ENCODE peak calls at places on chromosomes 5 and 9, in eight cellular contexts. E is IMR-90, X is thoracic aorta, Z is hepatocyte, G is heart left ventricle, U is lower lobe of right lung, D is tibial artery, H is body of pancreas. C is an unnamed sample.

GRCh38 chr9:84697494-84698114 is 28.1 kb downstream of the NTRK2 start:
- DNase-seq in E (peak; percentile 6), X (no peak), Z (peak; percentile 79), G (peak; percentile 75), U (peak; percentile 75), D (peak; percentile 81), H (peak; percentile 73), C (peak; percentile 65)

GRCh38 chr9:134570726-134571325 is 70.8 kb upstream of the COL5A1 start:
- DNase-seq in E (no peak), X (no peak), Z (peak; percentile 3), G (peak; percentile 47), U (peak; percentile 28), D (peak; percentile 60), H (peak; percentile 1), C (no peak)

GRCh38 chr5:44660251-44660650 is 148.5 kb upstream of the MRPS30 start:
- DNase-seq in E (no peak), X (no peak), Z (no peak), G (no peak), U (no peak), D (no peak), H (no peak), C (no peak)

GRCh38 chr5:132677191-132677590 is 3.4 kb downstream of the IL4 start:
- DNase-seq in E (peak; percentile 91), X (peak; percentile 68), Z (peak; percentile 85), G (no peak), U (peak; percentile 79), D (peak; percentile 91), H (peak; percentile 15), C (peak; percentile 98)

GRCh38 chr9:126304946-126305370 is 21.7 kb upstream of the MVB12B start:
- DNase-seq in E (no peak), X (no peak), Z (no peak), G (no peak), U (no peak), D (no peak), H (no peak), C (no peak)

GRCh38 chr9:2036844-2037243 is 21.7 kb downstream of the SMARCA2 start:
- DNase-seq in E (no peak), X (no peak), Z (no peak), G (no peak), U (no peak), D (no peak), H (no peak), C (no peak)

GRCh38 chr5:159785639-159786038 is 130.6 kb upstream of the ADRA1B start:
- DNase-seq in E (peak; percentile 46), X (no peak), Z (no peak), G (no peak), U (no peak), D (no peak), H (no peak), C (no peak)

GRCh38 chr5:2515180-2515809 is 236.2 kb downstream of the IRX2 start:
- DNase-seq in E (no peak), X (no peak), Z (no peak), G (no peak), U (no peak), D (no peak), H (no peak), C (no peak)

GRCh38 chr9:132630116-132630515 is 39.7 kb downstream of the DDX31 start:
- DNase-seq in E (no peak), X (no peak), Z (no peak), G (no peak), U (no peak), D (no peak), H (no peak), C (no peak)

GRCh38 chr5:74605759-74606158 is 34.8 kb downstream of the ENC1 start:
- DNase-seq in E (no peak), X (no peak), Z (no peak), G (no peak), U (no peak), D (no peak), H (no peak), C (no peak)

GRCh38 chr5:66454186-66455078 is 141.8 kb upstream of the MAST4 start:
- DNase-seq in E (no peak), X (no peak), Z (no peak), G (no peak), U (no peak), D (no peak), H (peak; percentile 13), C (no peak)

GRCh38 chr9:133103183-133103986 is 17.7 kb downstream of the RALGDS start:
- DNase-seq in E (peak; percentile 19), X (no peak), Z (peak; percentile 56), G (peak; percentile 87), U (peak; percentile 81), D (peak; percentile 78), H (peak; percentile 78), C (peak; percentile 67)

GRCh38 chr5:35804201-35804653 is 52.5 kb upstream of the IL7R start:
- DNase-seq in E (no peak), X (no peak), Z (no peak), G (no peak), U (no peak), D (no peak), H (no peak), C (no peak)

GRCh38 chr5:79834420-79835219 is 145.0 kb downstream of the CMYA5 start:
- DNase-seq in E (no peak), X (no peak), Z (no peak), G (no peak), U (no peak), D (no peak), H (peak; percentile 32), C (no peak)

GRCh38 chr5:179346401-179346800 is 1.1 kb upstream of the ADAMTS2 start:
- DNase-seq in E (no peak), X (no peak), Z (no peak), G (no peak), U (no peak), D (no peak), H (no peak), C (no peak)

GRCh38 chr5:17436766-17437221 is 61.2 kb upstream of the TAF11L2 start:
- DNase-seq in E (no peak), X (no peak), Z (no peak), G (no peak), U (no peak), D (no peak), H (no peak), C (no peak)

GRCh38 chr9:84278131-84278530 is 62.4 kb downstream of the SLC28A3 start:
- DNase-seq in E (peak; percentile 56), X (no peak), Z (no peak), G (no peak), U (no peak), D (no peak), H (no peak), C (no peak)

GRCh38 chr9:21455320-21455719 is 15.1 kb downstream of the IFNA1 start:
- DNase-seq in E (peak; percentile 25), X (no peak), Z (peak; percentile 50), G (no peak), U (no peak), D (no peak), H (no peak), C (peak; percentile 33)

GRCh38 chr5:119019431-119020348 is 31.3 kb upstream of the DTWD2 start:
- DNase-seq in E (no peak), X (no peak), Z (no peak), G (no peak), U (no peak), D (no peak), H (no peak), C (no peak)

GRCh38 chr5:73826761-73827450 is 200.9 kb downstream of the ARHGEF28 start:
- DNase-seq in E (peak; percentile 93), X (no peak), Z (peak; percentile 15), G (no peak), U (no peak), D (no peak), H (no peak), C (peak; percentile 77)

GRCh38 chr5:142680605-142681259 is 5.2 kb downstream of the FGF1 start:
- DNase-seq in E (peak; percentile 76), X (no peak), Z (peak; percentile 85), G (no peak), U (no peak), D (no peak), H (peak; percentile 57), C (peak; percentile 98)

GRCh38 chr9:124197177-124198095 is 60.3 kb upstream of the NEK6 start:
- DNase-seq in E (no peak), X (no peak), Z (no peak), G (no peak), U (peak; percentile 76), D (no peak), H (no peak), C (no peak)
- TF ChIP-seq CTCF in E (no peak), X (no peak), Z (no peak), G (no peak), U (no peak), D (no peak), H (no peak), C (no peak)

DNA sequence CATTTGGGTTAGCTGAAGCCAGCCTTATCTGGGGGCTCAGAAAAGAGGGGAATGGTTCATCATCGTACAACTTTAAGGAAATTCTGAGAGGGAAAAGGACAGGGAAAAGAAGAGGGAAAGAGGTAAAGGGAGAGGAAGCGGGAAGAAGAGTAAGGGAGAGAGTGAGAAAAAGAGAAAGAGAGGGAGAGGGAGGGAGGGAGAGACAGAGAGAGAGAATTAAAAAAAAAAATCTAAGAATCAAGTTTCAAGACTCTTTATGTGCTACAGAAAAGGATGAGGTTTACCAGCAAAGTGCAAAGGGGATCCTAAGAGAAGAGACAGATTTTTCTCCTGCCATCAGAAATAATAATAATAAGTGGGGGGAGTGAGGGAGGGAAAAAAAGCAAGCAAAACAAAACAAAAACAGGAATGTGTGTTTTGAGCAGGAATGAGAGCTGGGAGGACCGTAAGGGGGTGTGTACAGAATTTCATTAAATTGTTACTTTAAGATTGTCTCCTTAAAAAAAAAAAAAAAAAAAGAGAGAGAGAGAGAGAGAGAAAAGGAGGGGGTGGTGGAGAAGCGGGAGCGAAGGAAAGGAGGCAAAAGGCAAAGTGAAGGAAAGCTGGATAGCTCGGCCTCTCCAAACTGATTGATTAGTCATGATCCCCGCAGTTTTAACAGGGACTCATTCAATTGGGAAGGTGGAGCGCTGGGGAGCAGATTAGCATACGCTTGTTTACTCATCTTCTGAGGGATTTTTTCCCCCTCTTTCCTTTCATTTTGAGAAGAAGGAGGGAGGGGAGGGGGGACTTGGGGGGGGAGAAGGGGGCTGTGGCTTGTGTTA is 438 bp upstream of the PAPPA start:
- DNase-seq in E (peak; percentile 85), X (no peak), Z (no peak), G (no peak), U (no peak), D (no peak), H (no peak), C (no peak)
- H3K27ac ChIP-seq in E (peak overlapping the region; percentile 99), X (peak overlapping the region; percentile 56), Z (peak overlapping the region; percentile 85), G (peak overlapping the region; percentile 36), U (no peak overlapping the region), D (peak overlapping the region; percentile 78), H (no peak overlapping the region), C (no peak overlapping the region)

GRCh38 chr5:146073239-146073900 is 32.0 kb downstream of the PLAC8L1 start:
- DNase-seq in E (no peak), X (no peak), Z (no peak), G (no peak), U (no peak), D (no peak), H (no peak), C (no peak)
- TF ChIP-seq CTCF in E (no peak), X (no peak), Z (no peak), G (no peak), U (no peak), D (no peak), H (no peak), C (no peak)

DNA sequence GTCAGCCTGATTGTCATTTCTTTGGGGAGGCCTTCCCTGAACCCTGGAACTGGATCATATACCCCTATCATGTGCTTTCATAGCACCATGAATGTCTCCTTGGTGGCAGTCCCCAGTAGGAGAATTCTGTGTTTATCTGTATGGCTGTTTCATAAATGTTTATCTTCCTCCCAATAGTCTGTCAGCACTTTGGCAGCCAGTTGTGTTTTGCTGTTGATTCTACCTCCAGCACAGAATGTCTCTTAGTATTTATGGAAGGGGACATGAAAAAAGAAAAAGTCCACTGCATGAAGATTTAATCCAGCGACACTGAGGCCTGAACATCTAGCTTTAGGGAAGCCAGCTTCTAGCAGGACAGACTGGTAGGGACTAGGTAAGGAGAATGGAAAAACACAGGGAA is 38.3 kb downstream of the GHR start:
- DNase-seq in E (no peak), X (no peak), Z (no peak), G (no peak), U (no peak), D (no peak), H (no peak), C (no peak)
- H3K27ac ChIP-seq in E (no peak overlapping the region), X (no peak overlapping the region), Z (peak overlapping the region; percentile 30), G (no peak overlapping the region), U (no peak overlapping the region), D (no peak overlapping the region), H (no peak overlapping the region), C (no peak overlapping the region)